ENCODE peak calls at places on chromosomes 16 and 17, in nine cellular contexts. One of them, this sample, is unnamed.

GRCh38 chr17:57328109-57328882 is 72.0 kb downstream of the MSI2 start:
- DNase-seq in activated CD4-positive, alpha-beta T cell treated with anti-CD3 and anti-CD28 coated beads, Interleukin-2, amount 10 ng/mL, durations not matched to agents 24 days and 14 days: no peak
- DNase-seq in fibroblast of villous mesenchyme: peak; percentile 44
- DNase-seq in CD4-positive, alpha-beta T cell: no peak
- DNase-seq in WERI-Rb-1: no peak
- DNase-seq in T-helper 9 cell: no peak
- DNase-seq in hippocampal formation: no peak
- DNase-seq in SHP77: no peak
- DNase-seq in memory B cell: no peak
- DNase-seq in this sample: no peak

GRCh38 chr17:35947156-35947585 is 3.7 kb upstream of the LYZL6 start:
- DNase-seq in activated CD4-positive, alpha-beta T cell treated with anti-CD3 and anti-CD28 coated beads, Interleukin-2, amount 10 ng/mL, durations not matched to agents 24 days and 14 days: peak; percentile 85
- DNase-seq in fibroblast of villous mesenchyme: peak; percentile 28
- DNase-seq in CD4-positive, alpha-beta T cell: peak; percentile 26
- DNase-seq in WERI-Rb-1: peak; percentile 70
- DNase-seq in T-helper 9 cell: peak; percentile 12
- DNase-seq in hippocampal formation: no peak
- DNase-seq in SHP77: peak; percentile 41
- DNase-seq in memory B cell: peak; percentile 44
- DNase-seq in this sample: peak; percentile 48

GRCh38 chr16:85983606-85984005 is 84.6 kb downstream of the IRF8 start:
- DNase-seq in activated CD4-positive, alpha-beta T cell treated with anti-CD3 and anti-CD28 coated beads, Interleukin-2, amount 10 ng/mL, durations not matched to agents 24 days and 14 days: no peak
- DNase-seq in fibroblast of villous mesenchyme: no peak
- DNase-seq in CD4-positive, alpha-beta T cell: no peak
- DNase-seq in WERI-Rb-1: no peak
- DNase-seq in T-helper 9 cell: no peak
- DNase-seq in hippocampal formation: no peak
- DNase-seq in SHP77: no peak
- DNase-seq in memory B cell: no peak
- DNase-seq in this sample: no peak

GRCh38 chr17:18246880-18247612 is 11.5 kb downstream of the FLII start:
- DNase-seq in activated CD4-positive, alpha-beta T cell treated with anti-CD3 and anti-CD28 coated beads, Interleukin-2, amount 10 ng/mL, durations not matched to agents 24 days and 14 days: peak; percentile 83
- DNase-seq in fibroblast of villous mesenchyme: peak; percentile 32
- DNase-seq in CD4-positive, alpha-beta T cell: no peak
- DNase-seq in WERI-Rb-1: peak; percentile 94
- DNase-seq in T-helper 9 cell: no peak
- DNase-seq in hippocampal formation: no peak
- DNase-seq in SHP77: no peak
- DNase-seq in memory B cell: no peak
- DNase-seq in this sample: peak; percentile 95

GRCh38 chr16:66950437-66950836 is 10.6 kb upstream of the CES3 start:
- DNase-seq in activated CD4-positive, alpha-beta T cell treated with anti-CD3 and anti-CD28 coated beads, Interleukin-2, amount 10 ng/mL, durations not matched to agents 24 days and 14 days: no peak
- DNase-seq in fibroblast of villous mesenchyme: no peak
- DNase-seq in CD4-positive, alpha-beta T cell: no peak
- DNase-seq in WERI-Rb-1: no peak
- DNase-seq in T-helper 9 cell: no peak
- DNase-seq in hippocampal formation: no peak
- DNase-seq in SHP77: no peak
- DNase-seq in memory B cell: no peak
- DNase-seq in this sample: no peak

GRCh38 chr16:66842765-66843164 is 1.4 kb upstream of the CA7 start:
- DNase-seq in activated CD4-positive, alpha-beta T cell treated with anti-CD3 and anti-CD28 coated beads, Interleukin-2, amount 10 ng/mL, durations not matched to agents 24 days and 14 days: no peak
- DNase-seq in fibroblast of villous mesenchyme: no peak
- DNase-seq in CD4-positive, alpha-beta T cell: no peak
- DNase-seq in WERI-Rb-1: no peak
- DNase-seq in T-helper 9 cell: no peak
- DNase-seq in hippocampal formation: no peak
- DNase-seq in SHP77: no peak
- DNase-seq in memory B cell: no peak
- DNase-seq in this sample: no peak

GRCh38 chr16:26016989-26017388 is 325.2 kb downstream of the HS3ST4 start:
- DNase-seq in activated CD4-positive, alpha-beta T cell treated with anti-CD3 and anti-CD28 coated beads, Interleukin-2, amount 10 ng/mL, durations not matched to agents 24 days and 14 days: no peak
- DNase-seq in fibroblast of villous mesenchyme: no peak
- DNase-seq in CD4-positive, alpha-beta T cell: no peak
- DNase-seq in WERI-Rb-1: no peak
- DNase-seq in T-helper 9 cell: no peak
- DNase-seq in hippocampal formation: no peak
- DNase-seq in SHP77: no peak
- DNase-seq in memory B cell: no peak
- DNase-seq in this sample: no peak

GRCh38 chr16:720507-720989 is 398 bp upstream of the ANTKMT start:
- DNase-seq in activated CD4-positive, alpha-beta T cell treated with anti-CD3 and anti-CD28 coated beads, Interleukin-2, amount 10 ng/mL, durations not matched to agents 24 days and 14 days: peak; percentile 76
- DNase-seq in fibroblast of villous mesenchyme: peak; percentile 83
- DNase-seq in CD4-positive, alpha-beta T cell: no peak
- DNase-seq in WERI-Rb-1: peak; percentile 92
- DNase-seq in T-helper 9 cell: no peak
- DNase-seq in hippocampal formation: peak; percentile 52
- DNase-seq in SHP77: peak; percentile 83
- DNase-seq in memory B cell: no peak
- DNase-seq in this sample: no peak

GRCh38 chr16:75340715-75341500 is 89.5 kb upstream of the BCAR1 start:
- DNase-seq in activated CD4-positive, alpha-beta T cell treated with anti-CD3 and anti-CD28 coated beads, Interleukin-2, amount 10 ng/mL, durations not matched to agents 24 days and 14 days: no peak
- DNase-seq in fibroblast of villous mesenchyme: peak; percentile 29
- DNase-seq in CD4-positive, alpha-beta T cell: no peak
- DNase-seq in WERI-Rb-1: no peak
- DNase-seq in T-helper 9 cell: no peak
- DNase-seq in hippocampal formation: no peak
- DNase-seq in SHP77: no peak
- DNase-seq in memory B cell: no peak
- DNase-seq in this sample: no peak

GRCh38 chr17:82480345-82480744 is 21.8 kb downstream of the NARF start:
- DNase-seq in activated CD4-positive, alpha-beta T cell treated with anti-CD3 and anti-CD28 coated beads, Interleukin-2, amount 10 ng/mL, durations not matched to agents 24 days and 14 days: no peak
- DNase-seq in fibroblast of villous mesenchyme: no peak
- DNase-seq in CD4-positive, alpha-beta T cell: no peak
- DNase-seq in WERI-Rb-1: no peak
- DNase-seq in T-helper 9 cell: no peak
- DNase-seq in hippocampal formation: no peak
- DNase-seq in SHP77: no peak
- DNase-seq in memory B cell: no peak
- DNase-seq in this sample: no peak

GRCh38 chr17:83131268-83132011 is 52.0 kb downstream of the METRNL start:
- DNase-seq in activated CD4-positive, alpha-beta T cell treated with anti-CD3 and anti-CD28 coated beads, Interleukin-2, amount 10 ng/mL, durations not matched to agents 24 days and 14 days: no peak
- DNase-seq in fibroblast of villous mesenchyme: no peak
- DNase-seq in CD4-positive, alpha-beta T cell: no peak
- DNase-seq in WERI-Rb-1: no peak
- DNase-seq in T-helper 9 cell: no peak
- DNase-seq in hippocampal formation: no peak
- DNase-seq in SHP77: no peak
- DNase-seq in memory B cell: no peak
- DNase-seq in this sample: no peak

GRCh38 chr17:64066709-64067108 is 46.3 kb upstream of the ICAM2 start:
- DNase-seq in activated CD4-positive, alpha-beta T cell treated with anti-CD3 and anti-CD28 coated beads, Interleukin-2, amount 10 ng/mL, durations not matched to agents 24 days and 14 days: peak; percentile 79
- DNase-seq in fibroblast of villous mesenchyme: no peak
- DNase-seq in CD4-positive, alpha-beta T cell: peak; percentile 21
- DNase-seq in WERI-Rb-1: no peak
- DNase-seq in T-helper 9 cell: peak; percentile 34
- DNase-seq in hippocampal formation: no peak
- DNase-seq in SHP77: no peak
- DNase-seq in memory B cell: no peak
- DNase-seq in this sample: no peak

GRCh38 chr17:83198366-83199341 is 119.2 kb downstream of the METRNL start:
- DNase-seq in activated CD4-positive, alpha-beta T cell treated with anti-CD3 and anti-CD28 coated beads, Interleukin-2, amount 10 ng/mL, durations not matched to agents 24 days and 14 days: peak; percentile 70
- DNase-seq in fibroblast of villous mesenchyme: no peak
- DNase-seq in CD4-positive, alpha-beta T cell: no peak
- DNase-seq in WERI-Rb-1: no peak
- DNase-seq in T-helper 9 cell: no peak
- DNase-seq in hippocampal formation: no peak
- DNase-seq in SHP77: no peak
- DNase-seq in memory B cell: no peak
- DNase-seq in this sample: no peak

GRCh38 chr17:39700148-39700987 is 504 bp downstream of the ERBB2 start:
- DNase-seq in activated CD4-positive, alpha-beta T cell treated with anti-CD3 and anti-CD28 coated beads, Interleukin-2, amount 10 ng/mL, durations not matched to agents 24 days and 14 days: no peak
- DNase-seq in fibroblast of villous mesenchyme: peak; percentile 35
- DNase-seq in CD4-positive, alpha-beta T cell: no peak
- DNase-seq in WERI-Rb-1: no peak
- DNase-seq in T-helper 9 cell: no peak
- DNase-seq in hippocampal formation: no peak
- DNase-seq in SHP77: no peak
- DNase-seq in memory B cell: no peak
- DNase-seq in this sample: no peak